ENCODE peak calls at places on chromosomes 3 and 15, in four cellular contexts. One of them, this sample, is unnamed.

GRCh38 chr3:53493997-53494791 is at the start of gene CACNA1D:
- DNase-seq in HL-60: no peak
- DNase-seq in CD4-positive, alpha-beta T cell: no peak
- DNase-seq in stomach: peak
- DNase-seq in this sample: peak

GRCh38 chr15:69288531-69289311 is 10.0 kb upstream of the PAQR5 start:
- DNase-seq in HL-60: no peak
- DNase-seq in stomach: no peak
- DNase-seq in CD4-positive, alpha-beta T cell: no peak
- DNase-seq in this sample: no peak

GRCh38 chr3:147394168-147394941 is 12.0 kb downstream of the ZIC4 start:
- DNase-seq in HL-60: no peak
- DNase-seq in stomach: no peak
- DNase-seq in CD4-positive, alpha-beta T cell: no peak
- DNase-seq in this sample: no peak

GRCh38 chr15:89458440-89458839 is 37.9 kb downstream of the RHCG start:
- DNase-seq in stomach: no peak
- DNase-seq in HL-60: no peak
- DNase-seq in CD4-positive, alpha-beta T cell: no peak
- DNase-seq in this sample: no peak

GRCh38 chr3:170357920-170358854 is 672 bp downstream of the SKIL start:
- DNase-seq in stomach: peak
- DNase-seq in CD4-positive, alpha-beta T cell: peak
- DNase-seq in HL-60: peak
- DNase-seq in this sample: peak

GRCh38 chr3:196215493-196215892 is 841 bp upstream of the SLC51A start:
- DNase-seq in CD4-positive, alpha-beta T cell: no peak
- DNase-seq in stomach: no peak
- DNase-seq in HL-60: no peak
- DNase-seq in this sample: no peak

GRCh38 chr3:113249111-113249510 is 37.8 kb downstream of the BOC start:
- DNase-seq in HL-60: no peak
- DNase-seq in stomach: no peak
- DNase-seq in CD4-positive, alpha-beta T cell: no peak
- DNase-seq in this sample: no peak

GRCh38 chr3:111541391-111541790 is 606 bp upstream of the CD96 start:
- DNase-seq in stomach: no peak
- DNase-seq in HL-60: no peak
- DNase-seq in CD4-positive, alpha-beta T cell: no peak
- DNase-seq in this sample: no peak

GRCh38 chr3:182989566-182989965 is 9.2 kb upstream of the DCUN1D1 start:
- DNase-seq in stomach: no peak
- DNase-seq in HL-60: no peak
- DNase-seq in CD4-positive, alpha-beta T cell: no peak
- DNase-seq in this sample: no peak

GRCh38 chr3:175121225-175121624 is 262.1 kb downstream of the NAALADL2 start:
- DNase-seq in HL-60: no peak
- DNase-seq in stomach: peak
- DNase-seq in CD4-positive, alpha-beta T cell: no peak
- DNase-seq in this sample: no peak
- TF ChIP-seq CTCF in HL-60: no peak
- TF ChIP-seq CTCF in stomach: peak
- TF ChIP-seq CTCF in CD4-positive, alpha-beta T cell: no peak
- TF ChIP-seq CTCF in this sample: no peak

GRCh38 chr3:31959951-31960792 is 20.9 kb downstream of the OSBPL10 start:
- DNase-seq in stomach: no peak
- DNase-seq in CD4-positive, alpha-beta T cell: no peak
- DNase-seq in HL-60: no peak
- DNase-seq in this sample: no peak

GRCh38 chr3:31958721-31959152 is 22.3 kb downstream of the OSBPL10 start:
- DNase-seq in CD4-positive, alpha-beta T cell: no peak
- DNase-seq in stomach: no peak
- DNase-seq in HL-60: no peak
- DNase-seq in this sample: no peak

GRCh38 chr3:31957106-31957505 is 24.0 kb downstream of the OSBPL10 start:
- DNase-seq in HL-60: no peak
- DNase-seq in CD4-positive, alpha-beta T cell: no peak
- DNase-seq in stomach: no peak
- DNase-seq in this sample: no peak

GRCh38 chr3:31962801-31963205 is 18.3 kb downstream of the OSBPL10 start:
- DNase-seq in HL-60: no peak
- DNase-seq in stomach: no peak
- DNase-seq in CD4-positive, alpha-beta T cell: no peak
- DNase-seq in this sample: no peak

DNA sequence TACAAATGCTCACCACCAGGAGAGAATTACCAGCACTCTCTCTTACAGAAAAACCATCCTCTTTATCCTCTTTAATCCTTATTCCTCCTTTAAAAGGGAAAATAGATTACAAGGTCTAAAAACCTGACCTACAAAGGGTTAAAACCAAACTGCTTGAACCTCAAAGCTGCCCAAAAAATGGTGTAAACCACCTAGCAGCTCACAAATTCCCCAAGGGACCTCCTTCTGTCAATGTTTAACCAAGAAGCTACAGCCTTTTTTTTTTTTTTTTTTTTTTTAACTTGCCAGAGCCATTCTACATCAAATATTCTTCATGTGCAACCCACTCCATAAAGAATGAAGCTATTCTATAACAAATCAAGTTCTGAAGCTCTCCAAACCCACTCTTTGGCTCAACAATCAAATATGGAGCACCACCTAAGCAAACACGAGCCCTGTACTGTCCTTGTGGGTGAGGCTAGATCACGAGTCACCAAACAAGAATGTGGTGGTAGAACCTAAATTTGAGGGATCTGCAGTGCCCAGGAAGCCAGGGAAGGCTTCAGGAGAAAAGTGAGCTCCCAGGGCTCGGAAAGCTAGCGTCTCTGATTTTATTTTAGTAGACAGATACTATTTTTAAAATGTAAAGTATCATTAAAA is 20.1 kb downstream of the OSBPL10 start:
- DNase-seq in stomach: no peak
- DNase-seq in HL-60: no peak
- DNase-seq in CD4-positive, alpha-beta T cell: no peak
- DNase-seq in this sample: no peak
- H3K27ac ChIP-seq in stomach: peak
- H3K27ac ChIP-seq in HL-60: no peak
- H3K27ac ChIP-seq in CD4-positive, alpha-beta T cell: no peak
- H3K27ac ChIP-seq in this sample: peak

GRCh38 chr3:59839810-59840515 is 790.1 kb upstream of the CFAP20DC start:
- DNase-seq in HL-60: no peak
- DNase-seq in CD4-positive, alpha-beta T cell: no peak
- DNase-seq in stomach: no peak
- DNase-seq in this sample: no peak
- TF ChIP-seq CTCF in HL-60: no peak
- TF ChIP-seq CTCF in CD4-positive, alpha-beta T cell: no peak
- TF ChIP-seq CTCF in stomach: no peak
- TF ChIP-seq CTCF in this sample: no peak

GRCh38 chr3:193884652-193885051 is 251.3 kb upstream of the HES1 start:
- DNase-seq in CD4-positive, alpha-beta T cell: no peak
- DNase-seq in stomach: peak
- DNase-seq in HL-60: no peak
- DNase-seq in this sample: no peak
- H3K27ac ChIP-seq in CD4-positive, alpha-beta T cell: no peak
- H3K27ac ChIP-seq in stomach: peak
- H3K27ac ChIP-seq in HL-60: no peak
- H3K27ac ChIP-seq in this sample: no peak

GRCh38 chr3:184284696-184285095 is 8.9 kb downstream of the ECE2 start:
- DNase-seq in stomach: peak
- DNase-seq in CD4-positive, alpha-beta T cell: no peak
- DNase-seq in HL-60: peak
- DNase-seq in this sample: no peak
- TF ChIP-seq CTCF in stomach: no peak
- TF ChIP-seq CTCF in CD4-positive, alpha-beta T cell: no peak
- TF ChIP-seq CTCF in HL-60: peak
- TF ChIP-seq CTCF in this sample: peak

DNA sequence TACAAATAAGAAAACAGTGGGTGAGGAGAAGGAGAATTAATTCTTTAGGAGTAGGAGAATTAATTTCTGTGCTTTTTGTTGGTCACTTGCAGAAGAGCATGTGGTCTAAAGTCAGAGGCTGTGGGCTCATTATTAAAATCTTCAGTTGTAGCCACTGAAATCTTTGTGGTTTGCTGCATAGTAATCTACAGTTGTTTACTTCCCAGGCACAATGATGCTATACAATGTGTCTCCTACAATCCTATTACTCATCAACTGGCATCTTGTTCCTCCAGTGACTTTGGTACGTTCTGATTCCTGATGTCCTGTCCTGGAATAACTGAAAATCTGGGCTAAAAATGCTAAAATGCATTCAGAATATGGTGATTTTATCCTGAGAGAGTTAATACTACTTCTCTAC is 21.0 kb downstream of the IFT122 start:
- DNase-seq in HL-60: no peak
- DNase-seq in stomach: no peak
- DNase-seq in CD4-positive, alpha-beta T cell: no peak
- DNase-seq in this sample: no peak
- H3K27ac ChIP-seq in HL-60: no peak
- H3K27ac ChIP-seq in stomach: no peak
- H3K27ac ChIP-seq in CD4-positive, alpha-beta T cell: no peak
- H3K27ac ChIP-seq in this sample: no peak